ENCODE peak calls at places on chromosome 12, in four cellular contexts. Z, L, T and V are unnamed samples.

GRCh38 chr12:108483213-108483920 is 31.7 kb upstream of the FICD start:
- DNase-seq in Z (no peak), L (no peak), T (no peak), V (peak)

GRCh38 chr12:96743606-96744005 is 163.5 kb upstream of the NEDD1 start:
- DNase-seq in Z (no peak), L (no peak), T (no peak), V (no peak)

GRCh38 chr12:127729381-127729780 is 537.6 kb upstream of the TMEM132C start:
- DNase-seq in Z (no peak), L (no peak), T (no peak), V (no peak)

GRCh38 chr12:118361889-118362288 is 10.8 kb downstream of the TAOK3 start:
- DNase-seq in Z (no peak), L (no peak), T (no peak), V (no peak)

GRCh38 chr12:67754933-67755697 is 106.6 kb downstream of the DYRK2 start:
- DNase-seq in Z (no peak), L (no peak), T (no peak), V (no peak)

GRCh38 chr12:130286041-130286440 is 51.6 kb upstream of the PIWIL1 start:
- DNase-seq in Z (no peak), L (no peak), T (no peak), V (no peak)

GRCh38 chr12:66194122-66194521 is 5.1 kb downstream of the IRAK3 start:
- DNase-seq in Z (no peak), L (no peak), T (no peak), V (no peak)

GRCh38 chr12:130788515-130788914 is 50.5 kb downstream of the STX2 start:
- DNase-seq in Z (no peak), L (no peak), T (no peak), V (no peak)

GRCh38 chr12:97308576-97309198 is 153.9 kb upstream of the RMST start:
- DNase-seq in Z (no peak), L (peak), T (no peak), V (peak)

GRCh38 chr12:26319511-26319910 is 124.1 kb downstream of the SSPN start:
- DNase-seq in Z (peak), L (no peak), T (peak), V (peak)

GRCh38 chr12:111063296-111064026 is 143.1 kb upstream of the MYL2 start:
- DNase-seq in Z (no peak), L (no peak), T (no peak), V (no peak)

GRCh38 chr12:127987199-127987901 is 279.6 kb upstream of the TMEM132C start:
- DNase-seq in Z (no peak), L (no peak), T (peak), V (no peak)

GRCh38 chr12:34368079-34368478 is 345.8 kb downstream of the ALG10 start:
- DNase-seq in Z (no peak), L (no peak), T (no peak), V (no peak)

GRCh38 chr12:121992059-121992879 is 29.4 kb upstream of the BCL7A start:
- DNase-seq in Z (no peak), L (no peak), T (no peak), V (peak)

GRCh38 chr12:130948136-130948535 is 5.6 kb upstream of the ADGRD1 start:
- DNase-seq in Z (no peak), L (no peak), T (no peak), V (no peak)

GRCh38 chr12:71405884-71406283 is 33.7 kb upstream of the LGR5 start:
- DNase-seq in Z (no peak), L (no peak), T (no peak), V (no peak)

GRCh38 chr12:114888458-114888857 is 204.5 kb upstream of the TBX3 start:
- DNase-seq in Z (no peak), L (no peak), T (no peak), V (peak)

GRCh38 chr12:122894173-122895121 is 1.5 kb downstream of the VPS37B start:
- DNase-seq in Z (no peak), L (no peak), T (no peak), V (peak)

GRCh38 chr12:104360157-104360556 is 56.6 kb downstream of the EID3 start:
- DNase-seq in Z (peak), L (no peak), T (no peak), V (no peak)

GRCh38 chr12:54125950-54126695 is 62.7 kb downstream of the SMUG1 start:
- DNase-seq in Z (peak), L (no peak), T (peak), V (no peak)

GRCh38 chr12:124588689-124589318 is 21.4 kb upstream of the NCOR2 start:
- DNase-seq in Z (peak), L (no peak), T (peak), V (peak)

GRCh38 chr12:108702534-108702933 is 28.8 kb downstream of the CORO1C start:
- DNase-seq in Z (no peak), L (no peak), T (no peak), V (no peak)

DNA sequence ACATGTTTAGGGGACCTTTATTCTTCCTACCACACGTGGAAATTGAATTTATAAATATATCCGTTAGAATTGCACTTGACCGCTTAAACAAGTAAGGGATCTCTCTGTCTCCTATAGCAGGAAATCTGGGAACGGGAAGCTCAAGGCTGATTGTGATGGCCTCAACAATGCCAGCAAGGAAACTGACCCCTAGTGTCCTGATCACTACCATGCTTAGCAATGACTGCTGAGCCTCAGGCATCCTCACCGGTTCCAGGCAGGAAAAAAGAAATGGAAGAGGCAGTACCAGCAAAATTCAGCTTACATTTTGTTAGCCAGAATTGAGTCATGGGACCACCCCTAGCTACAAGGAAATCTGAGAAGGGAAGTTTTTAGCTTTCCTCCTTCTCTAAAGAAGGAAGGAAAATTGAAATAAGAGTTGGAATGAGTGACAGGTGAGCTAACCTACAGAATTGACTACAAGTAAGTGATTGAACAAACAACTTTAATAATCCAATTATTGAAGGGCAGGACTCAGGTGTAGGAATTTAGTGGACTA is 43.9 kb upstream of the AMN1 start:
- DNase-seq in Z (no peak), L (peak), T (no peak), V (no peak)
- TF ChIP-seq CTCF in Z (no peak), L (no peak), T (no peak), V (no peak)

GRCh38 chr12:19971396-19971802 is 396.9 kb upstream of the PDE3A start:
- DNase-seq in Z (no peak), L (peak), T (no peak), V (no peak)
- TF ChIP-seq CTCF in Z (no peak), L (no peak), T (no peak), V (no peak)

DNA sequence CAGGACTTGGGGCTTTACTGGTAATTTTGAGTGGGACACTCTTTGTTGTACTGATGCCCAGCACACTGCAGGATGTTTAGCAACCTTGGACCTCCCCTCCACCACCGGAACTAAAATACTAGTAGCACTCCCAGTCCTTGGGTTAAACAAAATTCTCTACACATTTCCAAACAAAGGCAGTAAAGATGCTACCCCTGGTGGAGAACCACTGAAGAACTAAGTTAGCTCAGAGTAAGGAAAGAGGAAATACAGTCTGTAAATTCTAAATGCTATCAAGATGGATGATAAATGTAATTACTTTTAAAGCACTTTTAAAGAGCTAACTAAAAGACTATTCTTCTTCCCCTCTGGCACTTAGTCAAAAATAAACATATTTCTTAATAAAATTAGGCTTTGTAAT is 64.1 kb downstream of the LRP6 start:
- DNase-seq in Z (no peak), L (no peak), T (no peak), V (no peak)
- TF ChIP-seq CTCF in Z (no peak), L (no peak), T (no peak), V (no peak)

GRCh38 chr12:85949253-85949652 is 75.2 kb downstream of the NTS start:
- DNase-seq in Z (no peak), L (no peak), T (no peak), V (no peak)

GRCh38 chr12:85947286-85947685 is 73.2 kb downstream of the NTS start:
- DNase-seq in Z (no peak), L (no peak), T (no peak), V (no peak)

GRCh38 chr12:85948340-85948739 is 74.2 kb downstream of the NTS start:
- DNase-seq in Z (no peak), L (no peak), T (no peak), V (no peak)

GRCh38 chr12:85955127-85955526 is 81.0 kb downstream of the NTS start:
- DNase-seq in Z (no peak), L (no peak), T (no peak), V (no peak)

DNA sequence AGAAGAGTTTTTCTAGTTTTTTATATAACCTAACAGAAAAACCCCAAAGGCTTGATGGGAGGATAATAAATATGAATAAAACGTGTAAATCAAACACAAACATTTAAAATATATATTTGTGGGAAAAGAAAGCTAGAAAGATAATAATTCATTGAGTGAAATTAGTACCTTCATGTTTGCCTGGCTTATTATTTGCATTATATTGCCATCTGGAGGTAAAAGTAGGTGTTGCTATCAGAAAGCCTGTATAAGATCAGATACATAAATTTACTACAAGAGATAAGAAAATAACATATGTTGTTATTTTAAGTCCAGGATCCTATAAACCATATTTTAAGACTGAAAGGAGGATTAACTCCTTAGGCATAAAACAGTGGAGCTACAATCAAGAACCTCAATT is 77.7 kb downstream of the NTS start:
- DNase-seq in Z (no peak), L (no peak), T (no peak), V (peak)
- TF ChIP-seq CTCF in Z (no peak), L (peak), T (no peak), V (peak)

DNA sequence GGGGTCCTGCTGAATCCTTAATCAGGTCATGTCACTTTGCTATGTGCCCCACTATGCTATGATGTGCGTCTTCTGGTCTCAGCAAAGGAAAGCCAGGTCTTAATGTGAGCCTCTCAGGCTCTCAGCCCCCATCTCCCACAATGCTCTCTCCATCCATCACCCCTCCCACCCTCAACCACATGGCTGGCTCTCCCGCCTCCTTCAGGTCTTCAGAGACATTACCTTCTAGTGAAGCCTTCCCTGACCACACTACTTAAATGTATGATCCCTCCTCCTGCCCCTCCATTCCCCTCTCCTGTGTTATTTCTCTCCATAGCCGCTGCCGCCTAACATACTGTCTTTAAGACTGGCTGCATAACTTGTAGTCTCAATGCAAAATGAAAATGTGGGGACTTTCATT is 50.5 kb downstream of the KRT80 start:
- DNase-seq in Z (no peak), L (no peak), T (no peak), V (no peak)
- TF ChIP-seq CTCF in Z (no peak), L (no peak), T (no peak), V (no peak)

DNA sequence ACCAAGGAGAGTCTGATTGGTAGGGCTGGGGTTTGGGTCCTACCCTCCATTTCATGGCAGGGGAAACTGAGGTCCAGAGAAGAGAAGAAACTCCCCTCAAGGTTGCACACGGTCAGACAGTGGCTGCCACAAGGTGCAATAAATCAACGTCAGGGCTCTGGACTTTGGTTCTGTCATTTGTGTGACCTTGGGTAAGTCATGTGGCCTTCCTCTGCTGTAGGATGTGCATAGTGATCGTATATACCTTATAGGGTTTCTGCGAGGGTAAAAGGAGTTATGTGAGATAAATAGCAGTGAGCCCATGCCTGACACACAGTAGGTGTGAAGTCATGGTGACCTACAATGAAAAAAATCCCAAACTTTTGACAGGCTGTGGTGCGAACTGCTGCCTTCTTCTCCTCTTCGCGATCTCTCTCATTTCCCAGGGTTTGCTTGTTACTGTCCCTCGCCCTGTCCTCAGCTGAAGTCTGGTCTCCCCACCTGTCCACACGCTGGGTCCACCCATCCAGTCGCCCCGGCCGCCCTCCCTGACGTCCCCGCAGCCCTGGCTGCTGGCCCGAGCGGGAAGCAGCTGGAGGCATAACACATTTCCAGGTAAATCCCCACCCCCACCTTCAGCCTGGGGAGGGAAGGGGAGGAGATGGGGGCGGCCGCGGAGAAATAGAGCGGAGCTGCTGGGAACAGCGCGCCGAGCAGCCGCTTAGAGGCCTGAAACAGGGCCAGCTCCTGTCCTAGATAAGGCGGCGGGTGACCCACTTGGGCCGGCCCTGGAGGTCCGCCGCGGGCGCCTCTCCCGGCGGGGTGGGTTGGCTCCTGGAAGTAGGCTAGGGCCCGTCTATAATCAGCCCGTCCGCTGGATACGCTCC is 1.8 kb upstream of the FAM222A start:
- DNase-seq in Z (no peak), L (no peak), T (no peak), V (no peak)
- TF ChIP-seq CTCF in Z (no peak), L (no peak), T (no peak), V (no peak)

DNA sequence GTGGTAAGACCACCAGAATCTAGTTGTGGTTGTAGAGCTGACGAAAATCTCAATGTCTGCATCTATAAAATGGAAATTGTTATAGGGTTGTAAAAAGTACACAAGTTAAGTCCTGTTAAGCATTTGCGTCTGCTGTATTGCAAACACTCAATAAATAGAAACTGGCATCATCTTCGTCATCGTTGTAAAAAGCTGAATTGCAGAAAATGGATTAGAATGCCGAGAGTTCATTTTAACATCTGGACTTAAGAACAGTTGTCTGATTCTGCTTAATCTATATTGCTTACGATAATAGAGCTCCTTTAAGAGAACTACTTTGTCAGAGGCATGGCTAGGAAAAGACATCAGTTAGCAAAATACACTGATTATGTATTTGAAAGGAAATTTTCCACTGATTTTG is 33.2 kb downstream of the KCNMB4 start:
- DNase-seq in Z (no peak), L (no peak), T (no peak), V (no peak)
- TF ChIP-seq CTCF in Z (no peak), L (no peak), T (no peak), V (no peak)